ENCODE peak calls at places on chromosomes 6 and 20, in six cellular contexts. T is IMR-90; B is HepG2; P is GM12864; Q is cardiac fibroblast; J is CD8-positive, alpha-beta T cell. U is an unnamed sample.
A peak's percentile ranks its signal among the peaks of the same experiment; 100 is the strongest.

GRCh38 chr6:7241709-7242645 is 71.0 kb downstream of the SSR1 start:
- DNase-seq in T (peak; percentile 48), B (peak; percentile 95), P (no peak), Q (no peak), J (no peak), U (no peak)

GRCh38 chr20:56443654-56444540 is 24.5 kb upstream of the RTF2 start:
- DNase-seq in P (no peak), Q (peak; percentile 65), B (peak; percentile 29), J (no peak), T (peak; percentile 90), U (no peak)

GRCh38 chr6:134753001-134753400 is 196.9 kb downstream of the ALDH8A1 start:
- DNase-seq in J (no peak), B (no peak), P (no peak), T (no peak), Q (no peak), U (no peak)

GRCh38 chr6:20877008-20877937 is 343.0 kb downstream of the CDKAL1 start:
- DNase-seq in B (peak; percentile 93), P (peak; percentile 63), J (no peak), T (peak; percentile 97), Q (peak; percentile 94), U (peak; percentile 68)

GRCh38 chr20:17024513-17025105 is 202.2 kb upstream of the PCSK2 start:
- DNase-seq in P (no peak), J (no peak), B (peak; percentile 84), Q (no peak), T (peak; percentile 79), U (no peak)

GRCh38 chr6:106360410-106360988 is at the start of gene CRYBG1:
- DNase-seq in T (no peak), Q (no peak), J (peak; percentile 45), B (peak; percentile 27), P (no peak), U (peak; percentile 62)

GRCh38 chr20:33472868-33473267 is 17.0 kb upstream of the CBFA2T2 start:
- DNase-seq in B (no peak), Q (no peak), J (no peak), T (no peak), P (no peak), U (no peak)

GRCh38 chr20:22584630-22584921 is 204 bp upstream of the FOXA2 start:
- DNase-seq in B (peak; percentile 70), T (no peak), J (no peak), Q (no peak), P (no peak), U (no peak)

GRCh38 chr20:46606817-46607190 is 44.5 kb downstream of the SLC13A3 start:
- DNase-seq in B (no peak), P (no peak), Q (no peak), J (no peak), T (no peak), U (no peak)

GRCh38 chr6:158801655-158802294 is 17.4 kb downstream of the EZR start:
- DNase-seq in Q (no peak), P (no peak), T (no peak), J (no peak), B (no peak), U (no peak)

GRCh38 chr20:40687384-40688128 is 1.5 kb downstream of the MAFB start:
- DNase-seq in Q (peak; percentile 18), J (no peak), T (no peak), P (no peak), B (no peak), U (no peak)

GRCh38 chr6:16639689-16640480 is 121.4 kb downstream of the ATXN1 start:
- DNase-seq in P (no peak), T (peak; percentile 89), Q (peak; percentile 85), J (no peak), B (no peak), U (peak; percentile 34)

GRCh38 chr6:168341280-168341679 is 21.7 kb upstream of the DACT2 start:
- DNase-seq in T (no peak), P (no peak), B (no peak), J (no peak), Q (no peak), U (no peak)

GRCh38 chr20:43457640-43458421 is at the start of gene SRSF6:
- DNase-seq in Q (peak; percentile 93), B (peak; percentile 88), J (peak; percentile 85), P (peak; percentile 65), T (peak; percentile 87), U (peak; percentile 94)

GRCh38 chr6:90124904-90125510 is 171.6 kb downstream of the BACH2 start:
- DNase-seq in B (no peak), P (no peak), J (no peak), T (peak; percentile 32), Q (no peak), U (no peak)

GRCh38 chr20:8144282-8145245 is 12.5 kb downstream of the PLCB1 start:
- DNase-seq in B (peak; percentile 100), T (peak; percentile 89), Q (peak; percentile 92), P (no peak), J (no peak), U (no peak)

GRCh38 chr20:38044685-38045084 is 11.1 kb downstream of the RPRD1B start:
- DNase-seq in Q (no peak), P (no peak), T (no peak), J (no peak), B (no peak), U (no peak)

GRCh38 chr6:17394192-17394611 is 807 bp downstream of the CAP2 start:
- DNase-seq in P (no peak), J (no peak), T (peak; percentile 79), Q (peak; percentile 50), B (peak; percentile 71), U (no peak)

GRCh38 chr6:116447496-116448011 is 13.6 kb upstream of the CALHM6 start:
- DNase-seq in Q (peak; percentile 95), T (peak; percentile 99), J (no peak), B (no peak), P (no peak), U (no peak)

GRCh38 chr6:123802351-123802696 is 1.3 kb upstream of the NKAIN2 start:
- DNase-seq in T (no peak), B (no peak), Q (no peak), J (no peak), P (no peak), U (no peak)

GRCh38 chr20:61112515-61112914 is 139.5 kb upstream of the CDH4 start:
- DNase-seq in J (no peak), B (no peak), P (no peak), Q (no peak), T (peak; percentile 12), U (no peak)

GRCh38 chr20:4898282-4898681 is 103.0 kb downstream of the SLC23A2 start:
- DNase-seq in B (no peak), P (no peak), J (no peak), Q (peak; percentile 83), T (peak; percentile 89), U (no peak)

GRCh38 chr6:116398366-116399005 is 27.7 kb downstream of the DSE start:
- DNase-seq in T (peak; percentile 72), B (no peak), Q (peak; percentile 78), P (no peak), J (no peak), U (no peak)

GRCh38 chr6:122714059-122714458 is 65.5 kb upstream of the FABP7 start:
- DNase-seq in Q (no peak), P (no peak), B (no peak), J (no peak), T (no peak), U (no peak)

GRCh38 chr6:113969888-113970807 is 800 bp downstream of the HDAC2 start:
- DNase-seq in Q (peak; percentile 26), J (peak; percentile 3), B (peak; percentile 48), P (no peak), T (peak; percentile 35), U (peak; percentile 78)

GRCh38 chr6:112205521-112206458 is 48.6 kb downstream of the LAMA4 start:
- DNase-seq in P (no peak), Q (peak; percentile 58), B (no peak), J (no peak), T (peak; percentile 45), U (no peak)

GRCh38 chr6:111487656-111488055 is 4.6 kb upstream of the REV3L start:
- DNase-seq in P (peak; percentile 59), T (peak; percentile 88), Q (peak; percentile 89), B (no peak), J (no peak), U (peak; percentile 81)

GRCh38 chr6:43334466-43335095 is 26.0 kb upstream of the CRIP3 start:
- DNase-seq in Q (peak; percentile 72), J (no peak), T (peak; percentile 69), P (no peak), B (peak; percentile 66), U (no peak)

GRCh38 chr20:12047838-12048432 is 130.2 kb downstream of the BTBD3 start:
- DNase-seq in J (no peak), Q (peak; percentile 79), T (peak; percentile 74), B (no peak), P (no peak), U (no peak)

GRCh38 chr6:82396964-82397761 is 33.5 kb downstream of the TPBG start:
- DNase-seq in Q (peak; percentile 98), T (peak; percentile 98), B (no peak), J (no peak), P (no peak), U (peak; percentile 39)

GRCh38 chr6:106124015-106124414 is 37.9 kb downstream of the PRDM1 start:
- DNase-seq in B (no peak), T (no peak), P (no peak), J (no peak), Q (no peak), U (no peak)

GRCh38 chr6:84728602-84729001 is 35.8 kb downstream of the TBX18 start:
- DNase-seq in Q (peak; percentile 61), P (no peak), B (peak; percentile 5), T (peak; percentile 11), J (no peak), U (no peak)
- TF ChIP-seq CTCF in Q (peak; percentile 55), P (peak; percentile 50), B (peak; percentile 34), T (peak; percentile 27), J (no peak), U (peak; percentile 40)

GRCh38 chr20:45467861-45468260 is 1.7 kb upstream of the WFDC2 start:
- DNase-seq in P (no peak), B (no peak), T (no peak), J (no peak), Q (no peak), U (no peak)

GRCh38 chr20:45470939-45471338 is 1.4 kb downstream of the WFDC2 start:
- DNase-seq in Q (no peak), T (no peak), J (no peak), B (no peak), P (no peak), U (no peak)

GRCh38 chr20:45467172-45467571 is 2.4 kb upstream of the WFDC2 start:
- DNase-seq in J (no peak), T (no peak), B (no peak), P (no peak), Q (no peak), U (no peak)

GRCh38 chr20:45470262-45470931 is 844 bp downstream of the WFDC2 start:
- DNase-seq in P (no peak), B (no peak), J (no peak), Q (no peak), T (no peak), U (peak; percentile 21)

GRCh38 chr20:45469336-45470261 is at the start of gene WFDC2:
- DNase-seq in P (no peak), J (no peak), B (no peak), T (no peak), Q (no peak), U (no peak)
- TF ChIP-seq CTCF in P (no peak), J (no peak), B (no peak), T (no peak), Q (no peak), U (no peak)

GRCh38 chr6:33837971-33838665 is 34.3 kb upstream of the MLN start:
- DNase-seq in Q (peak; percentile 9), B (no peak), J (no peak), T (peak; percentile 56), P (no peak), U (no peak)
- TF ChIP-seq CTCF in Q (no peak), B (no peak), J (no peak), T (no peak), P (no peak), U (no peak)

GRCh38 chr20:7113577-7114466 is 346.3 kb downstream of the BMP2 start:
- DNase-seq in B (peak; percentile 49), Q (peak; percentile 65), T (peak; percentile 1), P (no peak), J (no peak), U (no peak)
- TF ChIP-seq CTCF in B (peak; percentile 84), Q (peak; percentile 63), T (peak; percentile 7), P (no peak), J (no peak), U (no peak)

U was measured in GM06990.